ENCODE peak calls at places on chromosomes 12 and 14, in four cellular contexts. S, I, O and T are unnamed samples.

GRCh38 chr12:103936679-103937078 is 6.5 kb downstream of the HSP90B1 start:
- DNase-seq in O (no peak), S (no peak), I (no peak), T (no peak)

GRCh38 chr12:66251049-66251448 is 51.2 kb upstream of the HELB start:
- DNase-seq in I (no peak), S (no peak), O (no peak), T (no peak)

GRCh38 chr12:56954057-56954577 is 3.3 kb downstream of the RDH16 start:
- DNase-seq in O (no peak), S (no peak), I (no peak), T (no peak)

GRCh38 chr14:67429651-67430205 is 17.8 kb upstream of the PLEK2 start:
- DNase-seq in O (peak), S (no peak), I (no peak), T (no peak)

GRCh38 chr14:20836668-20837338 is 34.2 kb upstream of the RNASE1 start:
- DNase-seq in O (no peak), S (no peak), I (no peak), T (peak)

GRCh38 chr12:22982635-22983034 is 357.7 kb downstream of the ETNK1 start:
- DNase-seq in O (no peak), S (no peak), I (no peak), T (no peak)

GRCh38 chr12:7681535-7681934 is 14.0 kb downstream of the GDF3 start:
- DNase-seq in I (no peak), O (no peak), S (no peak), T (no peak)

GRCh38 chr14:59275668-59276067 is 87.2 kb downstream of the DAAM1 start:
- DNase-seq in I (no peak), S (no peak), O (no peak), T (no peak)

GRCh38 chr12:132255642-132256041 is 73.7 kb downstream of the GALNT9 start:
- DNase-seq in O (no peak), S (no peak), I (no peak), T (no peak)

GRCh38 chr12:127277882-127278281 is 989.1 kb upstream of the TMEM132C start:
- DNase-seq in I (no peak), O (no peak), S (no peak), T (no peak)

GRCh38 chr14:60686865-60687264 is 37.3 kb downstream of the SIX4 start:
- DNase-seq in I (no peak), O (no peak), S (no peak), T (no peak)

GRCh38 chr12:85641796-85642195 is 194.4 kb downstream of the RASSF9 start:
- DNase-seq in O (no peak), S (no peak), I (no peak), T (no peak)

GRCh38 chr12:122721057-122721545 is 4.5 kb upstream of the HCAR3 start:
- DNase-seq in S (no peak), O (no peak), I (no peak), T (no peak)

GRCh38 chr12:45730116-45730841 is 773 bp downstream of the ARID2 start:
- DNase-seq in I (peak), S (peak), O (peak), T (peak)

GRCh38 chr14:75003250-75004027 is 718 bp downstream of the EIF2B2 start:
- DNase-seq in O (no peak), I (no peak), S (peak), T (no peak)

GRCh38 chr12:129868566-129868965 is 35.3 kb downstream of the TMEM132D start:
- DNase-seq in O (no peak), I (no peak), S (no peak), T (no peak)